ENCODE peak calls at places on chromosomes 7 and 10, in nine cellular contexts. N, S, C, L, I, V, K, R and W are unnamed samples.

GRCh38 chr10:120553911-120554310 is 96.9 kb downstream of the PLPP4 start:
- DNase-seq in N (no peak), S (no peak), C (no peak), L (no peak), I (no peak), V (no peak), K (no peak), R (no peak), W (no peak)

GRCh38 chr10:121288011-121288410 is 310.2 kb downstream of the FGFR2 start:
- DNase-seq in N (no peak), S (no peak), C (no peak), L (no peak), I (no peak), V (no peak), K (no peak), R (no peak), W (no peak)

GRCh38 chr7:7761974-7762769 is 43.8 kb upstream of the RPA3 start:
- DNase-seq in N (peak), S (no peak), C (no peak), L (no peak), I (no peak), V (peak), K (no peak), R (peak), W (no peak)

GRCh38 chr10:25849971-25850370 is 84.1 kb upstream of the MYO3A start:
- DNase-seq in N (no peak), S (no peak), C (no peak), L (no peak), I (no peak), V (no peak), K (no peak), R (no peak), W (no peak)

GRCh38 chr10:30629653-30630052 is at the start of gene LYZL2:
- DNase-seq in N (no peak), S (no peak), C (no peak), L (no peak), I (no peak), V (no peak), K (no peak), R (no peak), W (no peak)

GRCh38 chr7:46391215-46391614 is 470.1 kb upstream of the IGFBP3 start:
- DNase-seq in N (no peak), S (no peak), C (no peak), L (no peak), I (no peak), V (no peak), K (no peak), R (peak), W (no peak)

GRCh38 chr10:131212763-131213325 is 98.7 kb downstream of the TCERG1L start:
- DNase-seq in N (no peak), S (no peak), C (no peak), L (no peak), I (no peak), V (no peak), K (no peak), R (no peak), W (no peak)

GRCh38 chr7:676246-676971 is 50.1 kb upstream of the DNAAF5 start:
- DNase-seq in N (no peak), S (peak), C (no peak), L (no peak), I (no peak), V (no peak), K (no peak), R (no peak), W (no peak)

GRCh38 chr10:110704906-110705476 is 60.9 kb downstream of the RBM20 start:
- DNase-seq in N (no peak), S (no peak), C (no peak), L (no peak), I (no peak), V (no peak), K (no peak), R (peak), W (no peak)

GRCh38 chr10:95278061-95278988 is 12.5 kb downstream of the PDLIM1 start:
- DNase-seq in N (no peak), S (no peak), C (no peak), L (no peak), I (no peak), V (no peak), K (peak), R (peak), W (no peak)

GRCh38 chr7:24595671-24596418 is 22.6 kb downstream of the PALS2 start:
- DNase-seq in N (no peak), S (no peak), C (no peak), L (no peak), I (no peak), V (no peak), K (no peak), R (no peak), W (no peak)

GRCh38 chr10:96244354-96244753 is 27.0 kb downstream of the BLNK start:
- DNase-seq in N (no peak), S (peak), C (no peak), L (no peak), I (no peak), V (no peak), K (no peak), R (no peak), W (no peak)

GRCh38 chr7:97844036-97844435 is 28.2 kb downstream of the ASNS start:
- DNase-seq in N (no peak), S (no peak), C (no peak), L (no peak), I (no peak), V (peak), K (no peak), R (peak), W (no peak)

GRCh38 chr10:30557884-30558283 is 71.7 kb downstream of the LYZL2 start:
- DNase-seq in N (no peak), S (no peak), C (no peak), L (no peak), I (no peak), V (no peak), K (no peak), R (peak), W (no peak)

GRCh38 chr10:75528392-75528791 is 97.0 kb downstream of the LRMDA start:
- DNase-seq in N (no peak), S (no peak), C (no peak), L (no peak), I (no peak), V (no peak), K (no peak), R (no peak), W (no peak)

GRCh38 chr7:151409555-151410404 is at the start of gene WDR86:
- DNase-seq in N (no peak), S (peak), C (no peak), L (no peak), I (peak), V (no peak), K (peak), R (no peak), W (no peak)

GRCh38 chr10:116038259-116038658 is 234.7 kb downstream of the GFRA1 start:
- DNase-seq in N (no peak), S (no peak), C (no peak), L (no peak), I (no peak), V (peak), K (peak), R (peak), W (no peak)

GRCh38 chr7:155598810-155599210 is 45.7 kb upstream of the RBM33 start:
- DNase-seq in N (peak), S (peak), C (peak), L (peak), I (peak), V (peak), K (peak), R (peak), W (peak)

GRCh38 chr7:132072165-132072564 is 504.1 kb downstream of the PLXNA4 start:
- DNase-seq in N (no peak), S (no peak), C (no peak), L (no peak), I (no peak), V (no peak), K (no peak), R (no peak), W (no peak)

GRCh38 chr10:84375011-84375410 is 46.6 kb downstream of the CCSER2 start:
- DNase-seq in N (peak), S (no peak), C (peak), L (peak), I (peak), V (peak), K (no peak), R (peak), W (peak)

GRCh38 chr7:74222851-74223710 is 13.3 kb downstream of the LAT2 start:
- DNase-seq in N (no peak), S (no peak), C (no peak), L (no peak), I (no peak), V (no peak), K (no peak), R (no peak), W (no peak)

GRCh38 chr7:112566392-112567324 is 85.9 kb downstream of the LSMEM1 start:
- DNase-seq in N (no peak), S (no peak), C (no peak), L (no peak), I (no peak), V (no peak), K (no peak), R (no peak), W (no peak)

GRCh38 chr7:50307368-50308012 is 3.0 kb downstream of the IKZF1 start:
- DNase-seq in N (peak), S (peak), C (no peak), L (no peak), I (peak), V (no peak), K (no peak), R (no peak), W (no peak)

GRCh38 chr10:69883256-69883655 is 81.5 kb downstream of the COL13A1 start:
- DNase-seq in N (no peak), S (no peak), C (peak), L (no peak), I (no peak), V (no peak), K (no peak), R (no peak), W (no peak)

GRCh38 chr10:43727935-43728334 is 79.3 kb upstream of the ZNF32 start:
- DNase-seq in N (no peak), S (peak), C (no peak), L (no peak), I (no peak), V (no peak), K (no peak), R (no peak), W (no peak)

GRCh38 chr7:20554072-20554471 is 61.4 kb upstream of the ABCB5 start:
- DNase-seq in N (no peak), S (no peak), C (no peak), L (no peak), I (no peak), V (no peak), K (no peak), R (no peak), W (no peak)

GRCh38 chr7:141674702-141675101 is 27.3 kb downstream of the DENND11 start:
- DNase-seq in N (peak), S (no peak), C (no peak), L (no peak), I (no peak), V (no peak), K (no peak), R (no peak), W (no peak)

GRCh38 chr10:58851606-58852005 is 324.8 kb upstream of the PHYHIPL start:
- DNase-seq in N (no peak), S (no peak), C (no peak), L (no peak), I (no peak), V (no peak), K (no peak), R (peak), W (no peak)

GRCh38 chr7:95608344-95609173 is 12.2 kb upstream of the PDK4 start:
- DNase-seq in N (peak), S (peak), C (no peak), L (no peak), I (no peak), V (peak), K (peak), R (peak), W (no peak)

GRCh38 chr10:125641398-125641797 is 41.6 kb downstream of the TEX36 start:
- DNase-seq in N (no peak), S (no peak), C (no peak), L (no peak), I (no peak), V (no peak), K (no peak), R (peak), W (no peak)